ENCODE peak calls at places on chromosome 17, in four cellular contexts. J, H, T and U are unnamed samples.
A peak's percentile ranks its signal among the peaks of the same experiment; 100 is the strongest.

GRCh38 chr17:79950711-79951110 is 85.0 kb downstream of the TBC1D16 start:
- DNase-seq in T (no peak), H (no peak), J (no peak), U (no peak)

GRCh38 chr17:53627511-53627910 is 195.2 kb upstream of the KIF2B start:
- DNase-seq in J (no peak), H (no peak), T (no peak), U (no peak)

GRCh38 chr17:27569257-27569722 is 61.7 kb upstream of the LGALS9 start:
- DNase-seq in H (no peak), J (no peak), T (peak; percentile 35), U (no peak)

GRCh38 chr17:8149419-8150193 is 2.6 kb downstream of the PER1 start:
- DNase-seq in H (no peak), T (no peak), J (no peak), U (no peak)

GRCh38 chr17:76426853-76427252 is 26.1 kb downstream of the UBE2O start:
- DNase-seq in T (no peak), H (no peak), J (no peak), U (no peak)

GRCh38 chr17:8940866-8941471 is 24.5 kb downstream of the PIK3R5 start:
- DNase-seq in H (no peak), J (no peak), T (no peak), U (no peak)

GRCh38 chr17:61253293-61253801 is 146.3 kb upstream of the TBX2 start:
- DNase-seq in J (no peak), H (no peak), T (no peak), U (no peak)

GRCh38 chr17:78227455-78227916 is 3.9 kb upstream of the TMEM235 start:
- DNase-seq in J (no peak), T (no peak), H (peak; percentile 58), U (no peak)

GRCh38 chr17:80262291-80262690 is 1.6 kb downstream of the RNF213 start:
- DNase-seq in H (no peak), J (no peak), T (no peak), U (no peak)

GRCh38 chr17:8994319-8994718 is 27.0 kb upstream of the NTN1 start:
- DNase-seq in J (peak; percentile 72), T (peak; percentile 63), H (peak; percentile 13), U (peak; percentile 57)

GRCh38 chr17:40564195-40564882 is 933 bp downstream of the CCR7 start:
- DNase-seq in H (no peak), J (no peak), T (no peak), U (no peak)

GRCh38 chr17:50203589-50204345 is 2.3 kb upstream of the COL1A1 start:
- DNase-seq in J (no peak), T (no peak), H (no peak), U (peak; percentile 86)

GRCh38 chr17:44906987-44907681 is 7.9 kb upstream of the EFTUD2 start:
- DNase-seq in J (no peak), H (no peak), T (no peak), U (no peak)